ENCODE peak calls at places on chromosome 21, in nine cellular contexts. U is A549, N is left ventricle myocardium inferior, W is fibroblast of pulmonary artery, V is OCI-LY7, A is adrenal gland, Y is nephron progenitor cell, K is fibroblast of lung, E is tibial artery. F is an unnamed sample.

GRCh38 chr21:39650306-39650705 is 37.6 kb downstream of the B3GALT5 start:
- DNase-seq in U (no peak), N (no peak), W (no peak), V (no peak), A (no peak), Y (no peak), K (no peak), E (no peak), F (no peak)

GRCh38 chr21:8989883-8990325 is 1531.5 kb upstream of the TPTE start:
- DNase-seq in U (peak; percentile 96), N (no peak), W (no peak), V (no peak), A (no peak), Y (no peak), K (no peak), E (no peak), F (no peak)

GRCh38 chr21:42582422-42583149 is 68.9 kb downstream of the SLC37A1 start:
- DNase-seq in U (no peak), N (no peak), W (no peak), V (no peak), A (no peak), Y (no peak), K (no peak), E (no peak), F (no peak)

GRCh38 chr21:28776251-28776650 is 216.4 kb downstream of the LTN1 start:
- DNase-seq in U (no peak), N (no peak), W (peak; percentile 65), V (no peak), A (no peak), Y (no peak), K (peak; percentile 83), E (no peak), F (no peak)

GRCh38 chr21:27429612-27430361 is 462.9 kb upstream of the ADAMTS5 start:
- DNase-seq in U (no peak), N (no peak), W (peak; percentile 59), V (no peak), A (no peak), Y (no peak), K (peak; percentile 96), E (no peak), F (no peak)

GRCh38 chr21:44606495-44606894 is 5.4 kb upstream of the KRTAP10-8 start:
- DNase-seq in U (no peak), N (no peak), W (no peak), V (no peak), A (no peak), Y (no peak), K (no peak), E (no peak), F (no peak)

GRCh38 chr21:38803075-38803474 is 2.7 kb upstream of the ETS2 start:
- DNase-seq in U (no peak), N (no peak), W (no peak), V (no peak), A (no peak), Y (no peak), K (no peak), E (no peak), F (no peak)

GRCh38 chr21:41548781-41549180 is 40.8 kb upstream of the TMPRSS2 start:
- DNase-seq in U (no peak), N (no peak), W (no peak), V (no peak), A (no peak), Y (no peak), K (no peak), E (no peak), F (no peak)

GRCh38 chr21:18443085-18443484 is 39.5 kb upstream of the TMPRSS15 start:
- DNase-seq in U (no peak), N (no peak), W (no peak), V (peak; percentile 41), A (no peak), Y (no peak), K (no peak), E (no peak), F (no peak)

GRCh38 chr21:43865471-43866181 is 603 bp downstream of the AGPAT3 start:
- DNase-seq in U (no peak), N (peak; percentile 53), W (peak; percentile 25), V (no peak), A (peak; percentile 52), Y (peak; percentile 39), K (peak; percentile 29), E (no peak), F (no peak)

GRCh38 chr21:44531606-44532128 is 8.3 kb downstream of the KRTAP10-1 start:
- DNase-seq in U (no peak), N (peak; percentile 3), W (no peak), V (no peak), A (peak; percentile 3), Y (no peak), K (no peak), E (peak; percentile 13), F (no peak)

GRCh38 chr21:34528131-34528561 is 16.1 kb upstream of the KCNE1 start:
- DNase-seq in U (no peak), N (no peak), W (peak; percentile 56), V (no peak), A (no peak), Y (no peak), K (peak; percentile 58), E (no peak), F (no peak)

GRCh38 chr21:41759926-41760325 is 6.9 kb downstream of the RIPK4 start:
- DNase-seq in U (no peak), N (no peak), W (no peak), V (no peak), A (no peak), Y (no peak), K (no peak), E (no peak), F (no peak)

GRCh38 chr21:42592156-42592820 is 61.1 kb upstream of the PDE9A start:
- DNase-seq in U (no peak), N (no peak), W (no peak), V (no peak), A (no peak), Y (no peak), K (no peak), E (no peak), F (no peak)

GRCh38 chr21:27466175-27466574 is 499.3 kb upstream of the ADAMTS5 start:
- DNase-seq in U (no peak), N (no peak), W (no peak), V (no peak), A (no peak), Y (no peak), K (no peak), E (no peak), F (no peak)

DNA sequence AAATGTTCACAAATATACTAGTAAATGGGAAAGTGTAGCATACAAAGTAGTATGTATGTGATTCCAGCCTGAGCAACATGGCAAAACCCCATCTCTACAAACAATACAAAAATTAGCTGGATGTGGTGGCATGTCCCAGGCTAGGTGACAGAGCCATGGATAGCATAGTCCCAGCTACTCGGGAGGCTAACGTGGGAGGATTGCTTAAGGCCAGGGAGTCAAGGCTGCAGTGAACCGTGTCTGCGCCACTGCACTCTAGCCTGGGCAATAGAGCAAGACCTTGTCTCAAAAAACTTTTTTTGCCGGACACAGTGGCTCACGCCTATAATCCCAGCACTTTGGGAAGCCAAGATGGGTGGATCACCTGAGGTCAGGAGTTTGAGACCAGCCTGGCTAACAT is 67.9 kb downstream of the EVA1C start:
- DNase-seq in U (no peak), N (no peak), W (no peak), V (no peak), A (no peak), Y (peak; percentile 15), K (no peak), E (no peak), F (no peak)
- TF ChIP-seq CTCF in U (no peak), N (no peak), W (no peak), V (no peak), A (no peak), Y (no peak), K (no peak), E (no peak), F (no peak)

DNA sequence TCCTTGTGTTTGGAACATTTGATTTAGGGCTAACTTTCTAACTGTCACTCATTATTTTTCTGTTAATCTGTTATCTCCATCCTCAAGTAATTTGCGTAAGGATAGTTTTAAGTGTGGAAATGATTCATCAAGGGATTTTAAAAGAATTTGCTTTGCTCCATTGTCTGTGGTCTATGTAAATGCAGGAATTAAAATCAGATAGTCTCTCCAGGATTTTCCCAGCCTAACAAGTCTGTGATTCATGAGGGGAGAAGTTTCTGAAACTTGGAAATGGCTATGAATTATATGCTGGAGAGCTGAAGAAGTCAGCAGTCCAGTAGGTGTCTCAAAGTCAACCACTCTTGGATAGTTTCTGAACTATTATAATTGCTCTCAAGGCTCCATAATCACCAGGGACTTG is 264.5 kb downstream of the MRPL39 start:
- DNase-seq in U (no peak), N (no peak), W (peak; percentile 67), V (no peak), A (no peak), Y (no peak), K (no peak), E (no peak), F (no peak)
- TF ChIP-seq CTCF in U (no peak), N (no peak), W (no peak), V (no peak), A (no peak), Y (no peak), K (no peak), E (no peak), F (no peak)

GRCh38 chr21:31265293-31265692 is 78.8 kb downstream of the TIAM1 start:
- DNase-seq in U (no peak), N (peak; percentile 66), W (peak; percentile 37), V (no peak), A (no peak), Y (no peak), K (no peak), E (no peak), F (no peak)

GRCh38 chr21:31268090-31268489 is 76.0 kb downstream of the TIAM1 start:
- DNase-seq in U (no peak), N (no peak), W (no peak), V (no peak), A (no peak), Y (no peak), K (no peak), E (no peak), F (no peak)

GRCh38 chr21:31264574-31264973 is 79.5 kb downstream of the TIAM1 start:
- DNase-seq in U (no peak), N (no peak), W (no peak), V (no peak), A (no peak), Y (no peak), K (no peak), E (no peak), F (no peak)

GRCh38 chr21:31267644-31268043 is 76.4 kb downstream of the TIAM1 start:
- DNase-seq in U (no peak), N (no peak), W (no peak), V (no peak), A (no peak), Y (no peak), K (peak; percentile 41), E (no peak), F (no peak)

DNA sequence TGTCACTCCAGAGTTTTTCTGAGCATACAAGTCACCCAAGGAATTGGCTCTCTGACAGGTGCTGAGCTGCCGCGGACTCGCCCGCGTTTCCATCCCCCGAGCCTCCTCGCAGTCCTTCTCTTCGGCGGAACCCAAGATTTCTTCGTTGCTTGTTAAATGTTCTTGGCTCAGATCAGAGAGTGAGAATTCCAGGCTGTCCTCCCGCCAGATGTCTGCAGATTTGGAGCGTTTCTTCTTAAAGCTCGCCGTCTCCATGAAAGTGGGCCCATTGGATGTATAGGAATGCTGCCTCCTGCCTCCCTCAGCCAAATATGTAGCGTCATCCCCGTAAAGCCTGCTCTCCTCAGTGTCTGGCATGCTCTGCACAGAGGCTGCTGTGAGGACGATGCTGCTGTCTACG is 77.8 kb downstream of the TIAM1 start:
- DNase-seq in U (no peak), N (no peak), W (no peak), V (no peak), A (no peak), Y (no peak), K (no peak), E (no peak), F (no peak)
- TF ChIP-seq CTCF in U (no peak), N (no peak), W (no peak), V (no peak), A (no peak), Y (no peak), K (no peak), E (no peak), F (no peak)

GRCh38 chr21:45817345-45817744 is 164.2 kb upstream of the COL6A1 start:
- DNase-seq in U (no peak), N (no peak), W (no peak), V (no peak), A (no peak), Y (no peak), K (no peak), E (no peak), F (no peak)
- TF ChIP-seq CTCF in U (no peak), N (no peak), W (no peak), V (no peak), A (no peak), Y (no peak), K (no peak), E (no peak), F (no peak)